ENCODE peak calls at places on chromosomes 3 and 15, in five cellular contexts. One of them, this sample, is unnamed.

GRCh38 chr3:33658971-33659848 is 58.8 kb downstream of the CLASP2 start:
- DNase-seq in GM12878: peak
- DNase-seq in SK-N-SH: peak
- DNase-seq in HepG2: peak
- DNase-seq in K562: peak
- DNase-seq in this sample: peak

GRCh38 chr3:100880845-100881244 is 112.4 kb downstream of the ABI3BP start:
- DNase-seq in GM12878: no peak
- DNase-seq in SK-N-SH: no peak
- DNase-seq in HepG2: no peak
- DNase-seq in K562: no peak
- DNase-seq in this sample: peak

GRCh38 chr3:196216081-196216564 is at the start of gene SLC51A:
- DNase-seq in GM12878: no peak
- DNase-seq in SK-N-SH: no peak
- DNase-seq in HepG2: no peak
- DNase-seq in K562: no peak
- DNase-seq in this sample: no peak

GRCh38 chr3:30578479-30578878 is 27.9 kb upstream of the TGFBR2 start:
- DNase-seq in GM12878: no peak
- DNase-seq in SK-N-SH: no peak
- DNase-seq in HepG2: peak
- DNase-seq in K562: no peak
- DNase-seq in this sample: peak

GRCh38 chr15:77644543-77645247 is 12.0 kb upstream of the LINGO1 start:
- DNase-seq in GM12878: no peak
- DNase-seq in SK-N-SH: no peak
- DNase-seq in HepG2: no peak
- DNase-seq in K562: no peak
- DNase-seq in this sample: no peak

GRCh38 chr3:175476489-175476888 is 617.4 kb downstream of the NAALADL2 start:
- DNase-seq in GM12878: no peak
- DNase-seq in SK-N-SH: no peak
- DNase-seq in HepG2: no peak
- DNase-seq in K562: no peak
- DNase-seq in this sample: no peak

GRCh38 chr3:166556955-166557354 is 719.7 kb upstream of the BCHE start:
- DNase-seq in GM12878: no peak
- DNase-seq in SK-N-SH: no peak
- DNase-seq in HepG2: no peak
- DNase-seq in K562: no peak
- DNase-seq in this sample: no peak

GRCh38 chr3:94071713-94072284 is 8.9 kb downstream of the NSUN3 start:
- DNase-seq in GM12878: peak
- DNase-seq in SK-N-SH: no peak
- DNase-seq in HepG2: no peak
- DNase-seq in K562: no peak
- DNase-seq in this sample: no peak

GRCh38 chr3:119597548-119598288 is at the start of gene PLA1A:
- DNase-seq in GM12878: no peak
- DNase-seq in SK-N-SH: no peak
- DNase-seq in HepG2: peak
- DNase-seq in K562: no peak
- DNase-seq in this sample: no peak

GRCh38 chr3:171132873-171133272 is 106.4 kb upstream of the SLC2A2 start:
- DNase-seq in GM12878: no peak
- DNase-seq in SK-N-SH: no peak
- DNase-seq in HepG2: no peak
- DNase-seq in K562: no peak
- DNase-seq in this sample: peak

GRCh38 chr15:74332011-74332410 is 35.4 kb downstream of the CYP11A1 start:
- DNase-seq in GM12878: no peak
- DNase-seq in SK-N-SH: no peak
- DNase-seq in HepG2: no peak
- DNase-seq in K562: no peak
- DNase-seq in this sample: no peak
- TF ChIP-seq MXI1 in GM12878: no peak
- TF ChIP-seq MXI1 in SK-N-SH: no peak
- TF ChIP-seq MXI1 in HepG2: no peak
- TF ChIP-seq MXI1 in K562: no peak
- TF ChIP-seq MXI1 in this sample: no peak

GRCh38 chr3:113952921-113953320 is 5.1 kb downstream of the ZDHHC23 start:
- DNase-seq in GM12878: no peak
- DNase-seq in SK-N-SH: no peak
- DNase-seq in HepG2: no peak
- DNase-seq in K562: no peak
- DNase-seq in this sample: no peak

GRCh38 chr3:113948015-113948917 is 453 bp downstream of the ZDHHC23 start:
- DNase-seq in GM12878: no peak
- DNase-seq in SK-N-SH: peak
- DNase-seq in HepG2: peak
- DNase-seq in K562: no peak
- DNase-seq in this sample: no peak

GRCh38 chr3:113953677-113954076 is 5.9 kb downstream of the ZDHHC23 start:
- DNase-seq in GM12878: no peak
- DNase-seq in SK-N-SH: no peak
- DNase-seq in HepG2: no peak
- DNase-seq in K562: no peak
- DNase-seq in this sample: no peak

GRCh38 chr3:113954091-113954685 is 6.4 kb downstream of the ZDHHC23 start:
- DNase-seq in GM12878: no peak
- DNase-seq in SK-N-SH: no peak
- DNase-seq in HepG2: no peak
- DNase-seq in K562: no peak
- DNase-seq in this sample: no peak
- TF ChIP-seq MXI1 in GM12878: no peak
- TF ChIP-seq MXI1 in SK-N-SH: no peak
- TF ChIP-seq MXI1 in HepG2: no peak
- TF ChIP-seq MXI1 in K562: no peak
- TF ChIP-seq MXI1 in this sample: no peak

GRCh38 chr3:148943531-148944200 is 47.7 kb upstream of the GYG1 start:
- DNase-seq in GM12878: peak
- DNase-seq in SK-N-SH: peak
- DNase-seq in HepG2: peak
- DNase-seq in K562: peak
- DNase-seq in this sample: peak
- TF ChIP-seq MXI1 in GM12878: no peak
- TF ChIP-seq MXI1 in SK-N-SH: peak
- TF ChIP-seq MXI1 in HepG2: peak
- TF ChIP-seq MXI1 in K562: no peak
- TF ChIP-seq MXI1 in this sample: peak

GRCh38 chr3:190384241-190384863 is 3.6 kb upstream of the CLDN16 start:
- DNase-seq in GM12878: peak
- DNase-seq in SK-N-SH: no peak
- DNase-seq in HepG2: peak
- DNase-seq in K562: no peak
- DNase-seq in this sample: peak
- TF ChIP-seq MXI1 in GM12878: no peak
- TF ChIP-seq MXI1 in SK-N-SH: no peak
- TF ChIP-seq MXI1 in HepG2: no peak
- TF ChIP-seq MXI1 in K562: no peak
- TF ChIP-seq MXI1 in this sample: no peak

GRCh38 chr15:70158309-70158995 is 60.7 kb upstream of the TLE3 start:
- DNase-seq in GM12878: no peak
- DNase-seq in SK-N-SH: no peak
- DNase-seq in HepG2: no peak
- DNase-seq in K562: no peak
- DNase-seq in this sample: no peak

GRCh38 chr15:70160803-70161565 is 63.3 kb upstream of the TLE3 start:
- DNase-seq in GM12878: no peak
- DNase-seq in SK-N-SH: no peak
- DNase-seq in HepG2: no peak
- DNase-seq in K562: no peak
- DNase-seq in this sample: no peak

GRCh38 chr15:70160267-70160666 is 62.5 kb upstream of the TLE3 start:
- DNase-seq in GM12878: no peak
- DNase-seq in SK-N-SH: no peak
- DNase-seq in HepG2: no peak
- DNase-seq in K562: no peak
- DNase-seq in this sample: no peak

GRCh38 chr15:70159397-70160009 is 61.8 kb upstream of the TLE3 start:
- DNase-seq in GM12878: no peak
- DNase-seq in SK-N-SH: no peak
- DNase-seq in HepG2: no peak
- DNase-seq in K562: no peak
- DNase-seq in this sample: no peak

DNA sequence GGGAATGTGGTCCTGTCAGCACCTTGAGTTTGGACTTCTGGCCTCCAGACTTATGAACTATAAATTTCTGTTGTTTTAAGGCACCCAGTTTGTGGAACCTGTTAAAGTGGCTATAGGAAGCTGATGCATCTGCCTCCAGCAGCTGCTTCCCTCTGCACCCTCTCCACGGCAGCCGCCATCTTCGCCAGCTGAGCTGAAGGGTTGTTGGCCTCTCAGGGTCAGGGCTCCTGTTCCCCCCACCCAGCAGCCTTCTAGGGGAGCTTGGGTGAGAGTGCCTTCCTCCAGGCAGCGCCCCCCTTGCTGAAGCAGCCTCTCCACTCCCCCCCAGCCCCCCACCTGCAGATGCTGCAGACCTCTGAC is 61.3 kb upstream of the TLE3 start:
- DNase-seq in GM12878: no peak
- DNase-seq in SK-N-SH: no peak
- DNase-seq in HepG2: no peak
- DNase-seq in K562: no peak
- DNase-seq in this sample: no peak
- TF ChIP-seq MXI1 in GM12878: no peak
- TF ChIP-seq MXI1 in SK-N-SH: no peak
- TF ChIP-seq MXI1 in HepG2: no peak
- TF ChIP-seq MXI1 in K562: no peak
- TF ChIP-seq MXI1 in this sample: no peak

GRCh38 chr3:72001758-72002157 is 216.8 kb upstream of the PROK2 start:
- DNase-seq in GM12878: no peak
- DNase-seq in SK-N-SH: no peak
- DNase-seq in HepG2: no peak
- DNase-seq in K562: no peak
- DNase-seq in this sample: no peak

GRCh38 chr3:71997066-71997653 is 212.2 kb upstream of the PROK2 start:
- DNase-seq in GM12878: no peak
- DNase-seq in SK-N-SH: no peak
- DNase-seq in HepG2: no peak
- DNase-seq in K562: no peak
- DNase-seq in this sample: peak

GRCh38 chr3:71994203-71994602 is 209.3 kb upstream of the PROK2 start:
- DNase-seq in GM12878: no peak
- DNase-seq in SK-N-SH: no peak
- DNase-seq in HepG2: no peak
- DNase-seq in K562: no peak
- DNase-seq in this sample: no peak

GRCh38 chr3:72003936-72004335 is 219.0 kb upstream of the PROK2 start:
- DNase-seq in GM12878: no peak
- DNase-seq in SK-N-SH: no peak
- DNase-seq in HepG2: no peak
- DNase-seq in K562: no peak
- DNase-seq in this sample: no peak

DNA sequence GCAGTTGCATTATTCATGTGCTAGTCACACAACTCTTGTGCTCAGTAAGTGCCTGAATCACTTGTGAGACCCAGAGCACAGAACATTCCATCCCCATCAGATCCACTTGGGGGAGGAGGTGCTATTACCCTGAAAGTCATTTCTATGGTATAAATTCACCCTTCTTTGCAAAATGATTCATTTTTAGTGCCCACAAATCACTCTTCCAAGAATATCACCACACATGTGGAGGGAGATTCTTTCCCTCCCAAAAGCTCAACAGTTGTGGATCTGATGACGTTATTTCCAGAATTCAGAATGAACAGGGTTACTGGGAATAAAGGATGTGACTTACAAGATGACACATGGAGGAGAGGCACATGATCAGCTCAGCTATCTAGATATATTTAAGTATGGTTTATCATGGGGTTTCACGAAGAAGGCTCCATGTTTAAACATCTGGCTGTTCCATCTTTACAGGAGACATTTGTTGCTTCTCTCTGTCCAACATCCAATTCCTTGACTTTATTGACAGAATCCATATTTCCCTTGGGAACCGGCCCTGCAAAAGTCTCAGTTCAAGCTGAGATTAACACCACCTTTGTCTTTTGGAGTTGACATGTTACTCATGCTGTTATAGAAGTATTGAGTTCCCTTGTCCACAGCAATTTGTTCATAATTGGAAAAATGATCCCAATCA is 214.2 kb upstream of the PROK2 start:
- DNase-seq in GM12878: no peak
- DNase-seq in SK-N-SH: no peak
- DNase-seq in HepG2: no peak
- DNase-seq in K562: no peak
- DNase-seq in this sample: peak
- TF ChIP-seq MXI1 in GM12878: no peak
- TF ChIP-seq MXI1 in SK-N-SH: no peak
- TF ChIP-seq MXI1 in HepG2: no peak
- TF ChIP-seq MXI1 in K562: no peak
- TF ChIP-seq MXI1 in this sample: no peak

DNA sequence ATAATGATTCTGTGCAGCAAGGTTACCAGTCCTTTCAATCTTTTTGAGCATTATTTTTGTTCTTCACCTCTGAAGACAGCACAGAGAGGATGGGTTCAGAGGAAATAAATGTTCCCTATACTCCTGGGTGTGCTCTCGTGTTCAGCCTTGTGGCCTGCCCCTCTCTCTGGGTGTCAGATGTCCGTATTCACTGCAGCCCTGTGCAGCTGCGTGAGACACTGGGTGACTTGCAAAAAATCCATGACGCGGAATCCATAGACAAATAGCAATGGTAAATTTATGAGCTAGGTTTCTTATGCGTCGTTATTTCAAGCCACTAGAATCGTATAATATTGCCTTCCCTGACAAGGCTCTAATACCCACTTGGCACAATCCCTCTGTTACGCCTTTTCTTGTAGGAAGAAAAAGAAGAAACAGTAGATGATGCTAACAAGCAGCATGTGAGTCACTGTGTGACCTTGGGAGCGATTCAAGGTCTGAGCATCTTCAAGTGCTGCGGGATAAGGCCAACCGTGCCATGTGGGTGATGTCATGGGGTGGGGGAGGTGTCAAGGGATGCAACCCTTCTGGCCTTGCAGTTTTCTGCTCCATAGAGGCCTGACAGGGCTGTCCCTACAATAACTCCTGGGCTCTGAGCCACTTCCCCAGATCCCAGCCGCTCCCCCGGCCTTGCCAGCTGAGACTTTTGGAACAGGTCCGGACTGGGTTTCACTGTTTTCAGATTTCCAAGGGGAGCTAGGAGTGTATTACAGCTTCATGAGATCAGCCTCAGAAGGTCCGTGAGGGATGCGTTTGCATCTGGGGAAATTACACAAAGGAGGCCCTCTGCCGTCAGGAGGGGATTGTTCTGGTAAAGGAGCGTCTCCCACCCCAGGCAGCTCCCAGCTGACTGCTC is 47.6 kb upstream of the POMGNT2 start:
- DNase-seq in GM12878: no peak
- DNase-seq in SK-N-SH: no peak
- DNase-seq in HepG2: no peak
- DNase-seq in K562: no peak
- DNase-seq in this sample: peak
- TF ChIP-seq MXI1 in GM12878: no peak
- TF ChIP-seq MXI1 in SK-N-SH: no peak
- TF ChIP-seq MXI1 in HepG2: no peak
- TF ChIP-seq MXI1 in K562: no peak
- TF ChIP-seq MXI1 in this sample: no peak